ENCODE peak calls at places on chromosome 19, in nine cellular contexts. S is stimulated activated CD4-positive, alpha-beta T cell treated with anti-CD3 and anti-CD28 coated beads, Interleukin-4, amount 100 ng/mL, for 24 hours; X is CD4-positive, CD25-positive, alpha-beta regulatory T cell; R is HS-5; I is NCI-H1105; M is NAMALWA; F is midbrain; H is activated CD8-positive, alpha-beta memory T cell treated with anti-CD3 and anti-CD28 coated beads for 1 hour; U is ascending aorta. O is an unnamed sample.

GRCh38 chr19:46630806-46631205 is 5.2 kb downstream of the GNG8 start:
- DNase-seq in S (no peak), X (no peak), R (no peak), I (no peak), M (no peak), F (no peak), H (no peak), U (no peak), O (no peak)

GRCh38 chr19:40229484-40229883 is 3.0 kb upstream of the CCNP start:
- DNase-seq in S (peak), X (no peak), R (peak), I (no peak), M (no peak), F (no peak), H (no peak), U (no peak), O (no peak)

GRCh38 chr19:5803752-5804515 is 933 bp upstream of the NRTN start:
- DNase-seq in S (peak), X (peak), R (peak), I (peak), M (peak), F (peak), H (peak), U (peak), O (peak)

GRCh38 chr19:17779281-17779930 is 15.5 kb upstream of the B3GNT3 start:
- DNase-seq in S (no peak), X (no peak), R (no peak), I (no peak), M (peak), F (peak), H (no peak), U (no peak), O (peak)

GRCh38 chr19:38268539-38268938 is 4.2 kb downstream of the SPINT2 start:
- DNase-seq in S (no peak), X (no peak), R (no peak), I (no peak), M (no peak), F (no peak), H (no peak), U (no peak), O (no peak)

GRCh38 chr19:16051254-16052025 is 24.9 kb upstream of the TPM4 start:
- DNase-seq in S (peak), X (peak), R (no peak), I (no peak), M (peak), F (no peak), H (no peak), U (no peak), O (no peak)

GRCh38 chr19:2352121-2352520 is 7.9 kb upstream of the TMPRSS9 start:
- DNase-seq in S (no peak), X (no peak), R (no peak), I (no peak), M (no peak), F (no peak), H (no peak), U (no peak), O (no peak)

GRCh38 chr19:4575267-4575793 is 15.8 kb upstream of the SEMA6B start:
- DNase-seq in S (no peak), X (no peak), R (peak), I (no peak), M (no peak), F (no peak), H (no peak), U (no peak), O (no peak)

GRCh38 chr19:18385675-18386542 is at the start of gene GDF15:
- DNase-seq in S (peak), X (peak), R (no peak), I (no peak), M (peak), F (no peak), H (no peak), U (no peak), O (peak)

GRCh38 chr19:43784251-43784980 is 3.6 kb upstream of the KCNN4 start:
- DNase-seq in S (peak), X (peak), R (peak), I (no peak), M (peak), F (no peak), H (peak), U (no peak), O (no peak)

GRCh38 chr19:28981994-28982393 is 231.0 kb downstream of the UQCRFS1 start:
- DNase-seq in S (no peak), X (no peak), R (no peak), I (no peak), M (no peak), F (no peak), H (no peak), U (no peak), O (no peak)

GRCh38 chr19:28213476-28214082 is 999.4 kb downstream of the UQCRFS1 start:
- DNase-seq in S (no peak), X (no peak), R (no peak), I (no peak), M (peak), F (no peak), H (no peak), U (no peak), O (no peak)